ENCODE peak calls at places on chromosomes 4 and X, in seven cellular contexts. I is SJSA1; S is dorsolateral prefrontal cortex; Z is mucosa of gallbladder; K is iris pigment epithelial cell; L is B cell; R is activated CD8-positive, alpha-beta memory T cell treated with anti-CD3 and anti-CD28 coated beads for 1 hour. T is an unnamed sample.

GRCh38 chr4:7430965-7431695 is 3.6 kb downstream of the PSAPL1 start:
- DNase-seq in I (no peak), S (no peak), Z (no peak), K (no peak), L (no peak), R (no peak), T (no peak)

GRCh38 chr4:184732126-184732525 is 1.8 kb downstream of the CENPU start:
- DNase-seq in I (no peak), S (no peak), Z (no peak), K (no peak), L (no peak), R (no peak), T (no peak)

GRCh38 chrX:151396042-151396826 is 772 bp upstream of the VMA21 start:
- DNase-seq in I (no peak), S (no peak), Z (no peak), K (peak; percentile 47), L (peak; percentile 39), R (no peak), T (no peak)

GRCh38 chr4:79050521-79050880 is 111.3 kb upstream of the PAQR3 start:
- DNase-seq in I (no peak), S (peak; percentile 29), Z (no peak), K (no peak), L (no peak), R (no peak), T (no peak)

GRCh38 chr4:35201403-35201802 is 1042.9 kb downstream of the ARAP2 start:
- DNase-seq in I (no peak), S (no peak), Z (no peak), K (no peak), L (no peak), R (no peak), T (no peak)

GRCh38 chrX:30835373-30835772 is 53.7 kb downstream of the TAB3 start:
- DNase-seq in I (no peak), S (no peak), Z (no peak), K (no peak), L (no peak), R (no peak), T (no peak)

GRCh38 chrX:44060221-44060620 is 87.0 kb upstream of the NDP start:
- DNase-seq in I (no peak), S (no peak), Z (no peak), K (no peak), L (no peak), R (no peak), T (no peak)

GRCh38 chrX:145817666-145818521 is at the start of gene SLITRK2:
- DNase-seq in I (no peak), S (no peak), Z (no peak), K (no peak), L (peak; percentile 9), R (no peak), T (no peak)

GRCh38 chrX:120251471-120252011 is 929 bp downstream of the ZBTB33 start:
- DNase-seq in I (no peak), S (no peak), Z (no peak), K (peak; percentile 29), L (peak; percentile 21), R (no peak), T (no peak)

GRCh38 chr4:169416997-169417396 is 146.2 kb upstream of the SH3RF1 start:
- DNase-seq in I (no peak), S (no peak), Z (no peak), K (no peak), L (no peak), R (no peak), T (peak; percentile 82)

GRCh38 chr4:1356181-1356998 is 9.4 kb downstream of the UVSSA start:
- DNase-seq in I (no peak), S (peak; percentile 70), Z (peak; percentile 34), K (peak; percentile 52), L (peak; percentile 85), R (peak; percentile 32), T (peak; percentile 38)

GRCh38 chr4:26821677-26822503 is 38.8 kb upstream of the STIM2 start:
- DNase-seq in I (no peak), S (no peak), Z (peak; percentile 46), K (peak; percentile 29), L (no peak), R (no peak), T (peak; percentile 43)

GRCh38 chr4:3204021-3204431 is 44.9 kb upstream of the MSANTD1 start:
- DNase-seq in I (no peak), S (no peak), Z (no peak), K (peak; percentile 80), L (no peak), R (no peak), T (no peak)

GRCh38 chr4:109560687-109561452 is 824 bp downstream of the MCUB start:
- DNase-seq in I (peak; percentile 48), S (no peak), Z (peak; percentile 14), K (peak; percentile 87), L (peak; percentile 82), R (peak; percentile 8), T (peak; percentile 82)

GRCh38 chrX:153226344-153227190 is 47.5 kb downstream of the MAGEA1 start:
- DNase-seq in I (no peak), S (no peak), Z (no peak), K (peak; percentile 88), L (no peak), R (no peak), T (no peak)

GRCh38 chr4:41644288-41644914 is 104.1 kb downstream of the PHOX2B start:
- DNase-seq in I (no peak), S (peak; percentile 81), Z (peak; percentile 70), K (peak; percentile 54), L (no peak), R (no peak), T (peak; percentile 25)

GRCh38 chrX:53357799-53358530 is 64.5 kb downstream of the SMC1A start:
- DNase-seq in I (no peak), S (peak; percentile 29), Z (no peak), K (peak; percentile 64), L (no peak), R (no peak), T (no peak)

GRCh38 chr4:84803720-84804119 is 162.8 kb downstream of the WDFY3 start:
- DNase-seq in I (no peak), S (no peak), Z (no peak), K (peak; percentile 59), L (no peak), R (no peak), T (peak; percentile 34)

GRCh38 chrX:130120321-130120731 is 10.0 kb upstream of the ELF4 start:
- DNase-seq in I (peak; percentile 44), S (no peak), Z (no peak), K (peak; percentile 24), L (no peak), R (no peak), T (peak; percentile 35)

GRCh38 chrX:154541896-154542722 is 4.5 kb downstream of the G6PD start:
- DNase-seq in I (peak; percentile 91), S (no peak), Z (peak; percentile 72), K (peak; percentile 92), L (peak; percentile 15), R (no peak), T (peak; percentile 92)

GRCh38 chr4:130238121-130238520 is 1142.2 kb downstream of the C4orf33 start:
- DNase-seq in I (no peak), S (no peak), Z (no peak), K (no peak), L (no peak), R (no peak), T (no peak)

GRCh38 chr4:175457956-175458355 is 354.1 kb downstream of the GPM6A start:
- DNase-seq in I (no peak), S (no peak), Z (no peak), K (no peak), L (no peak), R (no peak), T (no peak)

GRCh38 chr4:72591547-72591946 is 22.5 kb upstream of the ADAMTS3 start:
- DNase-seq in I (no peak), S (no peak), Z (no peak), K (no peak), L (no peak), R (no peak), T (no peak)

GRCh38 chrX:100410083-100410590 is at the start of gene PCDH19:
- DNase-seq in I (no peak), S (no peak), Z (peak; percentile 40), K (peak; percentile 50), L (peak; percentile 68), R (no peak), T (no peak)

GRCh38 chrX:4380710-4381109 is 667.3 kb upstream of the PRKX start:
- DNase-seq in I (no peak), S (no peak), Z (no peak), K (no peak), L (no peak), R (no peak), T (no peak)

GRCh38 chrX:74510401-74510800 is 89.1 kb downstream of the SLC16A2 start:
- DNase-seq in I (no peak), S (no peak), Z (no peak), K (no peak), L (no peak), R (no peak), T (no peak)

GRCh38 chrX:22037225-22037624 is 5.1 kb downstream of the PHEX start:
- DNase-seq in I (no peak), S (no peak), Z (no peak), K (no peak), L (no peak), R (no peak), T (no peak)

GRCh38 chr4:71974681-71975080 is 57.1 kb upstream of the NPFFR2 start:
- DNase-seq in I (no peak), S (no peak), Z (peak; percentile 34), K (peak; percentile 64), L (no peak), R (no peak), T (no peak)

GRCh38 chr4:17060230-17060629 is 161.8 kb upstream of the LDB2 start:
- DNase-seq in I (no peak), S (no peak), Z (no peak), K (no peak), L (no peak), R (no peak), T (no peak)

GRCh38 chr4:59409647-59410046 is 1790.5 kb upstream of the ADGRL3 start:
- DNase-seq in I (no peak), S (no peak), Z (no peak), K (no peak), L (no peak), R (no peak), T (no peak)

GRCh38 chr4:13616597-13616996 is 10.9 kb downstream of the BOD1L1 start:
- DNase-seq in I (no peak), S (no peak), Z (no peak), K (no peak), L (no peak), R (no peak), T (no peak)

GRCh38 chrX:45845142-45845541 is 644.5 kb upstream of the DIPK2B start:
- DNase-seq in I (no peak), S (no peak), Z (no peak), K (no peak), L (no peak), R (no peak), T (no peak)

GRCh38 chr4:142045996-142046395 is 409.6 kb downstream of the IL15 start:
- DNase-seq in I (no peak), S (no peak), Z (no peak), K (no peak), L (no peak), R (no peak), T (no peak)

T was measured in dermis microvascular lymphatic vessel endothelial cell.